ENCODE peak calls at places on chromosome 18, in eight cellular contexts. One of them, this sample, is unnamed.

GRCh38 chr18:11808001-11808855 is 43.0 kb upstream of the CHMP1B start:
- DNase-seq in fibroblast of mammary gland: peak
- DNase-seq in cardiac fibroblast: peak
- DNase-seq in psoas muscle: no peak
- DNase-seq in HL-60: no peak
- DNase-seq in OCI-LY7: no peak
- DNase-seq in CD4-positive, alpha-beta T cell: no peak
- DNase-seq in GM12865: no peak
- DNase-seq in this sample: no peak

GRCh38 chr18:50614838-50615237 is 55.0 kb downstream of the MAPK4 start:
- DNase-seq in fibroblast of mammary gland: peak
- DNase-seq in cardiac fibroblast: peak
- DNase-seq in psoas muscle: peak
- DNase-seq in HL-60: no peak
- DNase-seq in OCI-LY7: no peak
- DNase-seq in CD4-positive, alpha-beta T cell: no peak
- DNase-seq in GM12865: no peak
- DNase-seq in this sample: no peak

GRCh38 chr18:72652990-72653593 is 109.0 kb upstream of the CBLN2 start:
- DNase-seq in fibroblast of mammary gland: peak
- DNase-seq in cardiac fibroblast: peak
- DNase-seq in psoas muscle: no peak
- DNase-seq in HL-60: peak
- DNase-seq in OCI-LY7: peak
- DNase-seq in CD4-positive, alpha-beta T cell: no peak
- DNase-seq in GM12865: peak
- DNase-seq in this sample: no peak

GRCh38 chr18:6731197-6731596 is 1.7 kb downstream of the ARHGAP28 start:
- DNase-seq in fibroblast of mammary gland: peak
- DNase-seq in cardiac fibroblast: peak
- DNase-seq in psoas muscle: no peak
- DNase-seq in HL-60: no peak
- DNase-seq in OCI-LY7: no peak
- DNase-seq in CD4-positive, alpha-beta T cell: no peak
- DNase-seq in GM12865: no peak
- DNase-seq in this sample: no peak

GRCh38 chr18:35524236-35524635 is 26.5 kb upstream of the INO80C start:
- DNase-seq in fibroblast of mammary gland: no peak
- DNase-seq in cardiac fibroblast: no peak
- DNase-seq in psoas muscle: no peak
- DNase-seq in HL-60: no peak
- DNase-seq in OCI-LY7: no peak
- DNase-seq in CD4-positive, alpha-beta T cell: no peak
- DNase-seq in GM12865: no peak
- DNase-seq in this sample: no peak

GRCh38 chr18:74082476-74083070 is 65.1 kb downstream of the FBXO15 start:
- DNase-seq in fibroblast of mammary gland: peak
- DNase-seq in cardiac fibroblast: peak
- DNase-seq in psoas muscle: no peak
- DNase-seq in HL-60: peak
- DNase-seq in OCI-LY7: peak
- DNase-seq in CD4-positive, alpha-beta T cell: peak
- DNase-seq in GM12865: peak
- DNase-seq in this sample: no peak

GRCh38 chr18:45248240-45248903 is 366.9 kb upstream of the SLC14A2 start:
- DNase-seq in fibroblast of mammary gland: peak
- DNase-seq in cardiac fibroblast: peak
- DNase-seq in psoas muscle: no peak
- DNase-seq in HL-60: no peak
- DNase-seq in OCI-LY7: no peak
- DNase-seq in CD4-positive, alpha-beta T cell: no peak
- DNase-seq in GM12865: no peak
- DNase-seq in this sample: no peak

GRCh38 chr18:3836483-3836882 is 386.5 kb downstream of the TGIF1 start:
- DNase-seq in fibroblast of mammary gland: no peak
- DNase-seq in cardiac fibroblast: no peak
- DNase-seq in psoas muscle: no peak
- DNase-seq in HL-60: no peak
- DNase-seq in OCI-LY7: no peak
- DNase-seq in CD4-positive, alpha-beta T cell: no peak
- DNase-seq in GM12865: no peak
- DNase-seq in this sample: no peak

GRCh38 chr18:57959278-57959677 is 84.7 kb upstream of the NEDD4L start:
- DNase-seq in fibroblast of mammary gland: peak
- DNase-seq in cardiac fibroblast: peak
- DNase-seq in psoas muscle: no peak
- DNase-seq in HL-60: peak
- DNase-seq in OCI-LY7: peak
- DNase-seq in CD4-positive, alpha-beta T cell: no peak
- DNase-seq in GM12865: peak
- DNase-seq in this sample: no peak

GRCh38 chr18:55763805-55764204 is 175.8 kb upstream of the TCF4 start:
- DNase-seq in fibroblast of mammary gland: no peak
- DNase-seq in cardiac fibroblast: no peak
- DNase-seq in psoas muscle: no peak
- DNase-seq in HL-60: no peak
- DNase-seq in OCI-LY7: no peak
- DNase-seq in CD4-positive, alpha-beta T cell: no peak
- DNase-seq in GM12865: no peak
- DNase-seq in this sample: no peak

GRCh38 chr18:702957-703659 is 9.3 kb downstream of the ENOSF1 start:
- DNase-seq in fibroblast of mammary gland: peak
- DNase-seq in cardiac fibroblast: peak
- DNase-seq in psoas muscle: no peak
- DNase-seq in HL-60: peak
- DNase-seq in OCI-LY7: no peak
- DNase-seq in CD4-positive, alpha-beta T cell: no peak
- DNase-seq in GM12865: no peak
- DNase-seq in this sample: no peak

GRCh38 chr18:54109131-54109683 is 115.3 kb downstream of the MBD2 start:
- DNase-seq in fibroblast of mammary gland: peak
- DNase-seq in cardiac fibroblast: peak
- DNase-seq in psoas muscle: no peak
- DNase-seq in HL-60: no peak
- DNase-seq in OCI-LY7: no peak
- DNase-seq in CD4-positive, alpha-beta T cell: no peak
- DNase-seq in GM12865: no peak
- DNase-seq in this sample: no peak

GRCh38 chr18:48708807-48709206 is 170.0 kb downstream of the CTIF start:
- DNase-seq in fibroblast of mammary gland: no peak
- DNase-seq in cardiac fibroblast: no peak
- DNase-seq in psoas muscle: no peak
- DNase-seq in HL-60: no peak
- DNase-seq in OCI-LY7: no peak
- DNase-seq in CD4-positive, alpha-beta T cell: no peak
- DNase-seq in GM12865: no peak
- DNase-seq in this sample: no peak
- TF ChIP-seq CTCF in fibroblast of mammary gland: no peak
- TF ChIP-seq CTCF in cardiac fibroblast: no peak
- TF ChIP-seq CTCF in psoas muscle: no peak
- TF ChIP-seq CTCF in HL-60: no peak
- TF ChIP-seq CTCF in OCI-LY7: no peak
- TF ChIP-seq CTCF in CD4-positive, alpha-beta T cell: no peak
- TF ChIP-seq CTCF in GM12865: no peak
- TF ChIP-seq CTCF in this sample: no peak

GRCh38 chr18:75173125-75173432 is 35.9 kb downstream of the PTGR3 start:
- DNase-seq in fibroblast of mammary gland: peak
- DNase-seq in cardiac fibroblast: peak
- DNase-seq in psoas muscle: no peak
- DNase-seq in HL-60: peak
- DNase-seq in OCI-LY7: peak
- DNase-seq in CD4-positive, alpha-beta T cell: no peak
- DNase-seq in GM12865: peak
- DNase-seq in this sample: no peak
- TF ChIP-seq CTCF in fibroblast of mammary gland: peak
- TF ChIP-seq CTCF in cardiac fibroblast: peak
- TF ChIP-seq CTCF in psoas muscle: no peak
- TF ChIP-seq CTCF in HL-60: peak
- TF ChIP-seq CTCF in OCI-LY7: peak
- TF ChIP-seq CTCF in CD4-positive, alpha-beta T cell: no peak
- TF ChIP-seq CTCF in GM12865: peak
- TF ChIP-seq CTCF in this sample: no peak

GRCh38 chr18:64331419-64331818 is 182.5 kb upstream of the LINC00305 start:
- DNase-seq in fibroblast of mammary gland: no peak
- DNase-seq in cardiac fibroblast: no peak
- DNase-seq in psoas muscle: no peak
- DNase-seq in HL-60: no peak
- DNase-seq in OCI-LY7: no peak
- DNase-seq in CD4-positive, alpha-beta T cell: no peak
- DNase-seq in GM12865: peak
- DNase-seq in this sample: no peak

GRCh38 chr18:64332851-64333250 is 184.0 kb upstream of the LINC00305 start:
- DNase-seq in fibroblast of mammary gland: no peak
- DNase-seq in cardiac fibroblast: no peak
- DNase-seq in psoas muscle: no peak
- DNase-seq in HL-60: no peak
- DNase-seq in OCI-LY7: no peak
- DNase-seq in CD4-positive, alpha-beta T cell: no peak
- DNase-seq in GM12865: no peak
- DNase-seq in this sample: no peak

GRCh38 chr18:64330976-64331375 is 182.1 kb upstream of the LINC00305 start:
- DNase-seq in fibroblast of mammary gland: no peak
- DNase-seq in cardiac fibroblast: no peak
- DNase-seq in psoas muscle: no peak
- DNase-seq in HL-60: no peak
- DNase-seq in OCI-LY7: no peak
- DNase-seq in CD4-positive, alpha-beta T cell: no peak
- DNase-seq in GM12865: no peak
- DNase-seq in this sample: no peak

GRCh38 chr18:64333584-64333983 is 184.7 kb upstream of the LINC00305 start:
- DNase-seq in fibroblast of mammary gland: no peak
- DNase-seq in cardiac fibroblast: no peak
- DNase-seq in psoas muscle: no peak
- DNase-seq in HL-60: no peak
- DNase-seq in OCI-LY7: no peak
- DNase-seq in CD4-positive, alpha-beta T cell: no peak
- DNase-seq in GM12865: no peak
- DNase-seq in this sample: no peak

DNA sequence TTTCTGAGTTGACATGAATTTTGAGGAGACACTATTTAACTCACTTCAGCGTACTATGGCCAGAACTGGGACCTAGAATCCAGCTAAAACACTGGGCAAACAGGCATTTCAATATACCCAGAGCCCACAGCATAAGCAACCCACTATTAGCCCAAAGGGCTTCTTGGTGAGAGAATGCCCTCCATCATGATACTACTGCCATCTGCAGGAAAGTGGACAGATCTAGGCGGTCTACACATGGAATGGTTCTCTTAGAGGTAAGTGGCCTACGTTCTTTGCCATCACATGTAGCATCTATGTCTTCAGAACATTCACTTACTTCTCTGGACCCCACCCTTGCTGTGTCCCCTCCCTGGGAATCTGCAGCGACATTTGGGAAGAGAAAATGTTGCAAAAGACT is 181.3 kb upstream of the LINC00305 start:
- DNase-seq in fibroblast of mammary gland: no peak
- DNase-seq in cardiac fibroblast: no peak
- DNase-seq in psoas muscle: no peak
- DNase-seq in HL-60: no peak
- DNase-seq in OCI-LY7: no peak
- DNase-seq in CD4-positive, alpha-beta T cell: no peak
- DNase-seq in GM12865: peak
- DNase-seq in this sample: no peak
- TF ChIP-seq CTCF in fibroblast of mammary gland: no peak
- TF ChIP-seq CTCF in cardiac fibroblast: no peak
- TF ChIP-seq CTCF in psoas muscle: no peak
- TF ChIP-seq CTCF in HL-60: no peak
- TF ChIP-seq CTCF in OCI-LY7: no peak
- TF ChIP-seq CTCF in CD4-positive, alpha-beta T cell: no peak
- TF ChIP-seq CTCF in GM12865: peak
- TF ChIP-seq CTCF in this sample: no peak

DNA sequence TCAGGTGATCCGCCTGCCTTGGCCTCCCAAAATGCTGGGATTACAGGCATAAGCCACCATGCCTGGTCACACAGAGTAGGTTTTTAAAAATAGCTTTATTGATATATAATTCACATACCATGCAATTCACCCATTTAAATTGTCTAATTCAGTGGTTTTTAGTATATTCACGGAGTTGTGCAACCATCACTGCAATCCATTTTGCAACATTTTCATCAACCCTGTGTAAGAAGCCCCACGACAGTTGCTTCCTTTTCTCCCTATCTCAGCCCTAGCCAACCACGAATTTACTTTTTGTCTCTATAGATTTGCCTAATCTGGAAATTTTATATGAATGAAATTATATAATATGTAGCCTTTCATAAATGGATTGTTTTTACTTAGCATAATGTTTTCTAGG is 266.4 kb downstream of the NAPG start:
- DNase-seq in fibroblast of mammary gland: no peak
- DNase-seq in cardiac fibroblast: no peak
- DNase-seq in psoas muscle: no peak
- DNase-seq in HL-60: peak
- DNase-seq in OCI-LY7: no peak
- DNase-seq in CD4-positive, alpha-beta T cell: no peak
- DNase-seq in GM12865: no peak
- DNase-seq in this sample: no peak
- TF ChIP-seq CTCF in fibroblast of mammary gland: no peak
- TF ChIP-seq CTCF in cardiac fibroblast: no peak
- TF ChIP-seq CTCF in psoas muscle: no peak
- TF ChIP-seq CTCF in HL-60: no peak
- TF ChIP-seq CTCF in OCI-LY7: no peak
- TF ChIP-seq CTCF in CD4-positive, alpha-beta T cell: no peak
- TF ChIP-seq CTCF in GM12865: no peak
- TF ChIP-seq CTCF in this sample: no peak